ENCODE peak calls at places on chromosomes 4 and X, in eight cellular contexts. One of them, this sample, is unnamed.
A peak's percentile ranks its signal among the peaks of the same experiment; 100 is the strongest.

GRCh38 chr4:62709618-62710252 is 1509.6 kb downstream of the ADGRL3 start:
- DNase-seq in HepG2: peak; percentile 34
- DNase-seq in transverse colon: no peak
- DNase-seq in ovary: no peak
- DNase-seq in LHCN-M2: no peak
- DNase-seq in activated CD8-positive, alpha-beta memory T cell treated with anti-CD3 and anti-CD28 coated beads, Interleukin-2, amount 50 U/mL, for 48 hours: no peak
- DNase-seq in activated T-helper 1 cell treated with Interleukin-2 at 50 U/mL for 16 hours: no peak
- DNase-seq in endothelial cell: peak; percentile 12
- DNase-seq in this sample: no peak

GRCh38 chr4:28287837-28288236 is 1427.2 kb downstream of the STIM2 start:
- DNase-seq in HepG2: no peak
- DNase-seq in LHCN-M2: peak; percentile 95
- DNase-seq in endothelial cell: no peak
- DNase-seq in transverse colon: no peak
- DNase-seq in activated CD8-positive, alpha-beta memory T cell treated with anti-CD3 and anti-CD28 coated beads, Interleukin-2, amount 50 U/mL, for 48 hours: no peak
- DNase-seq in ovary: no peak
- DNase-seq in activated T-helper 1 cell treated with Interleukin-2 at 50 U/mL for 16 hours: no peak
- DNase-seq in this sample: no peak

GRCh38 chr4:16290681-16291420 is 64.6 kb upstream of the TAPT1 start:
- DNase-seq in HepG2: no peak
- DNase-seq in activated T-helper 1 cell treated with Interleukin-2 at 50 U/mL for 16 hours: no peak
- DNase-seq in activated CD8-positive, alpha-beta memory T cell treated with anti-CD3 and anti-CD28 coated beads, Interleukin-2, amount 50 U/mL, for 48 hours: no peak
- DNase-seq in endothelial cell: no peak
- DNase-seq in transverse colon: no peak
- DNase-seq in ovary: no peak
- DNase-seq in LHCN-M2: no peak
- DNase-seq in this sample: no peak

GRCh38 chr4:7788687-7789425 is 150.8 kb downstream of the AFAP1 start:
- DNase-seq in transverse colon: no peak
- DNase-seq in HepG2: no peak
- DNase-seq in activated T-helper 1 cell treated with Interleukin-2 at 50 U/mL for 16 hours: no peak
- DNase-seq in LHCN-M2: no peak
- DNase-seq in activated CD8-positive, alpha-beta memory T cell treated with anti-CD3 and anti-CD28 coated beads, Interleukin-2, amount 50 U/mL, for 48 hours: no peak
- DNase-seq in endothelial cell: no peak
- DNase-seq in ovary: peak; percentile 16
- DNase-seq in this sample: no peak

GRCh38 chr4:153763404-153763803 is 3.6 kb upstream of the RNF175 start:
- DNase-seq in transverse colon: no peak
- DNase-seq in LHCN-M2: no peak
- DNase-seq in activated CD8-positive, alpha-beta memory T cell treated with anti-CD3 and anti-CD28 coated beads, Interleukin-2, amount 50 U/mL, for 48 hours: no peak
- DNase-seq in activated T-helper 1 cell treated with Interleukin-2 at 50 U/mL for 16 hours: no peak
- DNase-seq in ovary: no peak
- DNase-seq in endothelial cell: no peak
- DNase-seq in HepG2: no peak
- DNase-seq in this sample: no peak

GRCh38 chr4:176646311-176646710 is 146.4 kb downstream of the VEGFC start:
- DNase-seq in endothelial cell: no peak
- DNase-seq in transverse colon: no peak
- DNase-seq in activated CD8-positive, alpha-beta memory T cell treated with anti-CD3 and anti-CD28 coated beads, Interleukin-2, amount 50 U/mL, for 48 hours: no peak
- DNase-seq in HepG2: no peak
- DNase-seq in activated T-helper 1 cell treated with Interleukin-2 at 50 U/mL for 16 hours: no peak
- DNase-seq in ovary: no peak
- DNase-seq in LHCN-M2: peak; percentile 73
- DNase-seq in this sample: no peak

GRCh38 chrX:44651347-44651746 is 108.7 kb upstream of the FUNDC1 start:
- DNase-seq in activated CD8-positive, alpha-beta memory T cell treated with anti-CD3 and anti-CD28 coated beads, Interleukin-2, amount 50 U/mL, for 48 hours: no peak
- DNase-seq in ovary: no peak
- DNase-seq in endothelial cell: peak; percentile 5
- DNase-seq in activated T-helper 1 cell treated with Interleukin-2 at 50 U/mL for 16 hours: no peak
- DNase-seq in LHCN-M2: no peak
- DNase-seq in transverse colon: no peak
- DNase-seq in HepG2: no peak
- DNase-seq in this sample: no peak

GRCh38 chrX:16547644-16548043 is 102.3 kb upstream of the S100G start:
- DNase-seq in transverse colon: no peak
- DNase-seq in activated T-helper 1 cell treated with Interleukin-2 at 50 U/mL for 16 hours: no peak
- DNase-seq in activated CD8-positive, alpha-beta memory T cell treated with anti-CD3 and anti-CD28 coated beads, Interleukin-2, amount 50 U/mL, for 48 hours: no peak
- DNase-seq in endothelial cell: no peak
- DNase-seq in ovary: no peak
- DNase-seq in HepG2: no peak
- DNase-seq in LHCN-M2: no peak
- DNase-seq in this sample: no peak

GRCh38 chrX:85365370-85365995 is 14.0 kb downstream of the POF1B start:
- DNase-seq in transverse colon: no peak
- DNase-seq in activated T-helper 1 cell treated with Interleukin-2 at 50 U/mL for 16 hours: no peak
- DNase-seq in HepG2: no peak
- DNase-seq in endothelial cell: peak; percentile 2
- DNase-seq in LHCN-M2: no peak
- DNase-seq in ovary: no peak
- DNase-seq in activated CD8-positive, alpha-beta memory T cell treated with anti-CD3 and anti-CD28 coated beads, Interleukin-2, amount 50 U/mL, for 48 hours: no peak
- DNase-seq in this sample: no peak

GRCh38 chrX:141320801-141321200 is 78.5 kb upstream of the SPANXC start:
- DNase-seq in HepG2: no peak
- DNase-seq in activated T-helper 1 cell treated with Interleukin-2 at 50 U/mL for 16 hours: no peak
- DNase-seq in LHCN-M2: no peak
- DNase-seq in transverse colon: no peak
- DNase-seq in ovary: no peak
- DNase-seq in activated CD8-positive, alpha-beta memory T cell treated with anti-CD3 and anti-CD28 coated beads, Interleukin-2, amount 50 U/mL, for 48 hours: no peak
- DNase-seq in endothelial cell: no peak
- DNase-seq in this sample: no peak

GRCh38 chrX:154370300-154370881 is 4.0 kb downstream of the FLNA start:
- DNase-seq in transverse colon: no peak
- DNase-seq in ovary: peak; percentile 54
- DNase-seq in LHCN-M2: no peak
- DNase-seq in activated CD8-positive, alpha-beta memory T cell treated with anti-CD3 and anti-CD28 coated beads, Interleukin-2, amount 50 U/mL, for 48 hours: no peak
- DNase-seq in HepG2: no peak
- DNase-seq in activated T-helper 1 cell treated with Interleukin-2 at 50 U/mL for 16 hours: no peak
- DNase-seq in endothelial cell: peak; percentile 15
- DNase-seq in this sample: no peak

GRCh38 chrX:121121021-121121420 is 73.6 kb downstream of the GLUD2 start:
- DNase-seq in transverse colon: no peak
- DNase-seq in activated CD8-positive, alpha-beta memory T cell treated with anti-CD3 and anti-CD28 coated beads, Interleukin-2, amount 50 U/mL, for 48 hours: no peak
- DNase-seq in activated T-helper 1 cell treated with Interleukin-2 at 50 U/mL for 16 hours: no peak
- DNase-seq in LHCN-M2: no peak
- DNase-seq in ovary: no peak
- DNase-seq in endothelial cell: no peak
- DNase-seq in HepG2: no peak
- DNase-seq in this sample: no peak

GRCh38 chrX:69285881-69286545 is 120.8 kb upstream of the PJA1 start:
- DNase-seq in activated T-helper 1 cell treated with Interleukin-2 at 50 U/mL for 16 hours: peak; percentile 29
- DNase-seq in transverse colon: peak; percentile 64
- DNase-seq in endothelial cell: peak; percentile 57
- DNase-seq in activated CD8-positive, alpha-beta memory T cell treated with anti-CD3 and anti-CD28 coated beads, Interleukin-2, amount 50 U/mL, for 48 hours: peak; percentile 80
- DNase-seq in HepG2: no peak
- DNase-seq in ovary: peak; percentile 89
- DNase-seq in LHCN-M2: peak; percentile 6
- DNase-seq in this sample: peak; percentile 33

GRCh38 chrX:48957477-48957826 is at the start of gene OTUD5:
- DNase-seq in endothelial cell: peak; percentile 39
- DNase-seq in activated T-helper 1 cell treated with Interleukin-2 at 50 U/mL for 16 hours: peak; percentile 61
- DNase-seq in activated CD8-positive, alpha-beta memory T cell treated with anti-CD3 and anti-CD28 coated beads, Interleukin-2, amount 50 U/mL, for 48 hours: peak; percentile 84
- DNase-seq in LHCN-M2: peak; percentile 59
- DNase-seq in transverse colon: no peak
- DNase-seq in ovary: peak; percentile 70
- DNase-seq in HepG2: peak; percentile 39
- DNase-seq in this sample: peak; percentile 74

GRCh38 chr4:73499996-73500765 is 18.6 kb downstream of the AFM start:
- DNase-seq in ovary: no peak
- DNase-seq in transverse colon: no peak
- DNase-seq in LHCN-M2: no peak
- DNase-seq in endothelial cell: no peak
- DNase-seq in activated CD8-positive, alpha-beta memory T cell treated with anti-CD3 and anti-CD28 coated beads, Interleukin-2, amount 50 U/mL, for 48 hours: no peak
- DNase-seq in HepG2: no peak
- DNase-seq in activated T-helper 1 cell treated with Interleukin-2 at 50 U/mL for 16 hours: no peak
- DNase-seq in this sample: no peak

GRCh38 chrX:151397741-151398070 is 700 bp downstream of the VMA21 start:
- DNase-seq in HepG2: no peak
- DNase-seq in ovary: no peak
- DNase-seq in activated CD8-positive, alpha-beta memory T cell treated with anti-CD3 and anti-CD28 coated beads, Interleukin-2, amount 50 U/mL, for 48 hours: no peak
- DNase-seq in transverse colon: no peak
- DNase-seq in activated T-helper 1 cell treated with Interleukin-2 at 50 U/mL for 16 hours: no peak
- DNase-seq in LHCN-M2: no peak
- DNase-seq in endothelial cell: no peak
- DNase-seq in this sample: no peak

This sample was measured in CD4-positive, alpha-beta T cell.